ENCODE peak calls at places on chromosomes 16 and 17, in six cellular contexts. H, K, Z, G, Q and I are unnamed samples.

GRCh38 chr16:66926171-66926570 is 836 bp upstream of the RRAD start:
- DNase-seq in G (no peak), Q (no peak), H (no peak), Z (no peak), K (no peak), I (no peak)

GRCh38 chr16:24784121-24784520 is 54.7 kb downstream of the TNRC6A start:
- DNase-seq in K (no peak), Q (no peak), Z (no peak), H (no peak), G (no peak), I (no peak)

GRCh38 chr17:34782271-34782670 is 179.0 kb downstream of the CCT6B start:
- DNase-seq in H (no peak), Q (no peak), Z (no peak), G (no peak), K (no peak), I (no peak)

GRCh38 chr17:78672880-78673371 is 95.7 kb upstream of the DNAH17 start:
- DNase-seq in Q (peak; percentile 11), K (no peak), G (peak; percentile 20), Z (no peak), H (no peak), I (no peak)

GRCh38 chr17:81980752-81981239 is 3.4 kb downstream of the ASPSCR1 start:
- DNase-seq in G (no peak), Q (no peak), K (no peak), Z (peak; percentile 92), H (no peak), I (no peak)

GRCh38 chr16:87956169-87956770 is 5.0 kb downstream of the BANP start:
- DNase-seq in G (peak; percentile 77), Z (no peak), K (peak; percentile 65), Q (no peak), H (peak; percentile 67), I (peak; percentile 65)

GRCh38 chr16:49491736-49492089 is 118.1 kb downstream of the C16orf78 start:
- DNase-seq in H (no peak), Z (no peak), G (no peak), K (peak; percentile 70), Q (peak; percentile 2), I (no peak)

GRCh38 chr17:51435641-51436091 is 175.3 kb downstream of the UTP18 start:
- DNase-seq in G (no peak), Q (no peak), H (peak; percentile 84), Z (peak; percentile 11), K (peak; percentile 78), I (no peak)

GRCh38 chr17:688100-688989 is 26.3 kb downstream of the VPS53 start:
- DNase-seq in Z (no peak), G (peak; percentile 48), H (peak; percentile 44), K (peak; percentile 56), Q (no peak), I (no peak)

GRCh38 chr17:66406701-66407644 is 104.6 kb downstream of the PRKCA start:
- DNase-seq in Z (no peak), G (no peak), Q (no peak), K (no peak), H (no peak), I (no peak)

GRCh38 chr16:69490707-69491324 is 66.4 kb downstream of the CYB5B start:
- DNase-seq in K (no peak), Q (no peak), Z (no peak), H (no peak), G (no peak), I (no peak)

GRCh38 chr17:42177684-42178083 is 3.3 kb downstream of the KCNH4 start:
- DNase-seq in Q (no peak), Z (no peak), G (no peak), H (no peak), K (no peak), I (no peak)

GRCh38 chr17:47423406-47424295 is 99.9 kb downstream of the EFCAB13 start:
- DNase-seq in Q (peak; percentile 23), G (no peak), K (peak; percentile 50), Z (no peak), H (peak; percentile 56), I (peak; percentile 1)

DNA sequence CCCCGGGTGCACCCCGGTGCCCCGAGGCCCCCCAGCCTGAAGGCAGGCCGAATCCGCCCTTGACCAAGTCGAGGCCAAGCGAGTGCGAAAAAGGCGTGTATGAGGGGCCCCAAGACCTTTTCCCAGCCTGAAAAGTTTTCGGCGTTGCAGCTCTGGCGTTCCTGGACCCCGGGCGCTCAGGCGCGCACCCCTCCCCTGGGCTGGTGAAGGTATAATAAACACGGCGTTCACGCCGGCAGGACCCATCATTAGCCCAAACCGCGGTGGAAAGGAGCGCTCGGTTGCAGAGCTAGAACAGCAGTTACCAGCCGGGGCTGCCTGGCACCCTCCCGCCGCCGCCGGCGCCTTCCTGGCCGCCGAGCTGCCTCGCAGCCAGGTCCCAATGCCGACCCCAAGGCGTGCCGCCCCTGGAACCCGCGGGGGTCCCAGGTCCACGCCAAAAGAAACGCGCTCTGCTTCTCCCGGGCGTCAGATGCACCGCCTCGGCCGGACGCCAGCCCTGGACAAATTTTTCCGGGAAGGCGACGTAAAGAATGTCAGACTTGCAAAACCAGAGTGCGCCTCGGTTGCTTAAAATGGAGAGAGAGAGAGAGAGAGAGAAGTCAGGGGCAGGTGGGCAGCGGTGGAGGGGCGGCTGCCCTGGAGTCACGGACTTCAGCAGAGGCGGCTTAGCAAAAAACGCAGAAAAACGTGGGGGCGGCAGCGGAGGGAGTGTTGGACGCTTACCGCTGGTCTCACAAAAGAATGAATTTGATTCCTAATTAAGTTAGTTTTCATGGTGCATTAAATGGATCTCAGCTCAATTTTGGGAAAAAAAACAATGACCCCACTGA is 11.4 kb upstream of the FOXF1 start:
- DNase-seq in H (no peak), Z (no peak), G (peak; percentile 63), Q (no peak), K (peak; percentile 56), I (no peak)
- TF ChIP-seq EZH2 in H (peak; percentile 83), Z (no peak), G (no peak), Q (peak; percentile 97), K (peak; percentile 99), I (peak; percentile 87)

GRCh38 chr17:48628641-48629410 is 2.7 kb upstream of the HOXB9 start:
- DNase-seq in Q (no peak), H (no peak), K (no peak), Z (no peak), G (no peak), I (no peak)

GRCh38 chr17:48630925-48631692 is 5.0 kb upstream of the HOXB9 start:
- DNase-seq in Z (no peak), G (no peak), K (no peak), H (no peak), Q (no peak), I (no peak)

GRCh38 chr17:48631693-48632578 is 5.8 kb upstream of the HOXB9 start:
- DNase-seq in H (no peak), G (no peak), Q (no peak), K (no peak), Z (no peak), I (no peak)

GRCh38 chr17:48629411-48629759 is 3.2 kb upstream of the HOXB9 start:
- DNase-seq in H (no peak), Q (no peak), Z (no peak), K (no peak), G (no peak), I (no peak)

DNA sequence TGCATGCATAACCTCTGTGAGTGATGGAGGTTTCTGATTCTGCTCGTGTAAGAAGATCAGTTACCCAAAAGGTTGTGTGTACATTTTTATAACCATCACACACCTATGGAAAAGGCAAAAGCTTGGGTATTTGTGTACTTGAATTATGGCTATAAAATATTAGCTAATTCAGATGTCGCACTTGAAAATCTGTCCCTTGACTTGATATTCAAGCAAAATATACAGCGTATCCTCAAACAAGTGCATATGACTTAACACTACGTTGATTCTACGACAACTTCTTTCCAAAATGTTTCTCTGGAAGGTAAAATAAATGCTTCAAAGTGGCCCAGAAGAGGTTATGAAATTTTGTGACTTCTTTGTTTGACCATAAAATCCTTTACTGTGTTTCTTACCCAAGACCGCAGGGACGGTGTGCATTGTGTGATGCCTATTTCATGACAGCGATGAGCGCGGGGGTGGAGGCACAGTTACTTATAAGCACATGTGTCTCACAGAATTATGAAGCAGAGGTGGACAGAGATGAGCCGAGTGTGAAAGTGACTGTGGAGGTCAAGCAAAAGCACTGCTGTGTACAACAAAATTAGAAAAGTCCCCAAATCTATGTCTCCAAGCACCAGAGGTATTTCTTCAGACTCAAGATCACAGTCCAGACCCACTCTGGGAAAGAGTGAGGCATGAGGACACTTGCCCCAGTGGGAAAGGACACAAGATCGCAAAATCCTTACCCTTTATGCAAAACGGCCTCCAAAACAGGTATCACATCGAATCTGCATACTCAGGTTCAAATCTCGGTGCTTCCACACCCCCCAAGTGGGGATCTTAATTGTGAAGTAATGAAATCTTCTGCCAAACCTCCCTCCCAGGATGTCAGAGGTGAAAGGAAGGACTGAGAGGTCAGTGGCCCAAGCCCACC is 4.1 kb upstream of the HOXB9 start:
- DNase-seq in G (no peak), Z (no peak), Q (no peak), K (no peak), H (no peak), I (no peak)
- TF ChIP-seq EZH2 in G (peak; percentile 39), Z (no peak), Q (peak; percentile 56), K (peak; percentile 31), H (peak; percentile 6), I (peak; percentile 33)

DNA sequence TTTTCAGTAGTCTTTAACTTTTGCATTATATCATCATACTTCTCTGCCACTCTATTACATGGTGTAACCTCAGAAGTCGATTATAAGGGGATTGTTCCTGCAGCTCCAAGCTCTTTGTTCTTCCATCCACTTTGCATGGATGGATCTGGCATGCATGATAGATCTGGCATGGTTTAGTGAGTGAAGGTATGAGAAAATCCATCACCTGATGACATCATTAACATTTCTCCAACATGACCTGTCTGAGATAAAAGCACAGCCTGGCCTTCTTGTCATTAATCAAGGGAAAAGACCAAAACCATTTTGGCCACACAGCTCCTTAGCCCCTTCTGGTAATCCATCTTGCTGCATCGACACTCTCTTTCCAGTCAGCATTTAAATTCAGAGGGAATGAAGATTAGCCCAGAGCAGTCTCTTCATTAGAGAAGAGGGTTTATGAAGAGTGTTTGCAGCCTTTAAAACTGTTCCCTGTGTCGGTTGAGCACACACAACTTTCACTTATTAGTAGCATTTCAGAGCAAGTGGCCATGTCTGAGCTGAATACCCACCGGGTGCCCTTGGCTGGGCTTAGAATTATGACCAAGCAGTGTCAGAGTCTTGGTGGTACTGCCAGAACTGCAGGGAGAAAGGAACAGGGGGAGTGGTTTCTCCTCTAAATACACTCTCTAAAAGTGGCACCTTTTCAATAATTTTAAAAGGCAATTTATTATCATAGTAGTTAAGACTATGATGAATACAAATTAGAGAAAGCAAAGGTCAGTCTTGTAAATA is 246.0 kb downstream of the HAPSTR1 start:
- DNase-seq in H (no peak), K (no peak), Z (no peak), Q (no peak), G (no peak), I (no peak)
- TF ChIP-seq EZH2 in H (no peak), K (no peak), Z (no peak), Q (no peak), G (no peak), I (no peak)

DNA sequence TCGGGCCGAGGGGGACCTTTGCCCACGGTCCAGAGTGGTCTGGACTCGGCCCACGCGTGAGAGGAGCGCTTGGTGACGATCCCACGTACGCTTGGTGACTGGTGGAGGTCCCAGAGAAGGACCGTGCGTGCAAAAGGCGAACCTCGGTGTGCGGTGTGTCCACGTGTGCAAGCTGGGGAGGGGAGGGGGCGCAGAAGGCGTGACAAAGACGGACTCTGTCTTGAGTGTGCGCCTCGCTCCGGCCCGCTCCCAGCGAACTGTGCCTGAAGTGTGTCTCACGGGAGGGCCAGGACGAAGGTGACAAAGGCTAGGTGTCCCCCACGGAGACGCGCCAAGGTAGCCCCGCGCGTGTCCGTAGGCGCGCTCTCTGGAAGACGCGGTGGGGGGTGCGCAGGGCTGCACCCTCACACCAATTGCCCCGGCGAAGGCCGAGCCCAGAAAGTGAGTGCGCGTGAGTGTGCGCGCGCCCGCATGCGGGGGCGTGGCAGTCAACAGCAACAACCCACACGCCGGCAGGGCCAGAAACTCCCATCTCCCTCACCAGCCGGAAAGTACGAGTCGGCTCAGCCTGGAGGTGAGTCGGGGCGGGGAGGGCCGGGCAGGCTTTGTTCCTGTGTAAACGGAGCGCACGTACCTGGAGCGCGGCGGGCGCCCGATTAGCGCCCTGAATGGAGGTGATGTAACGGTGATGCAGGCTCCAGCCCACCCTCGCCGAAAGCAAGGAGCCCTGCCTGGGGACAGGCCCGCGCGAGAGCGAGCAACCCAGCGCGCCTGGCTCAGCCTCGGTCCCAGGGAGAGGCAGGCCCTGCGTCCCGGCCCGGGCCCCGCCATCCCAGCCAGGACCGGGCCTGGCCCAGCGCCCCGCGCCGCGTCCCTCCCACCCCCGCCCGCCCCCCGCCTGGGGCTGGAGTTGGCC is at the start of gene GPRC5C:
- DNase-seq in G (no peak), H (peak; percentile 95), K (peak; percentile 83), Z (peak; percentile 85), Q (peak; percentile 90), I (peak; percentile 33)
- TF ChIP-seq EZH2 in G (no peak), H (no peak), K (peak; percentile 42), Z (no peak), Q (peak; percentile 41), I (peak; percentile 68)